ENCODE peak calls at places on chromosomes 6 and 20, in nine cellular contexts. One of them, this sample, is unnamed. For H3K9me3, the result is how much of the 10 kb centered on the place peaks cover.

GRCh38 chr20:3987296-3987695 is 28.1 kb downstream of the RNF24 start:
- DNase-seq in H1: no peak
- DNase-seq in fibroblast of lung: no peak
- DNase-seq in adrenal gland: no peak
- DNase-seq in body of pancreas: no peak
- DNase-seq in neuronal stem cell: no peak
- DNase-seq in CD4-positive, CD25-positive, alpha-beta regulatory T cell: no peak
- DNase-seq in HepG2: no peak
- DNase-seq in keratinocyte: no peak
- DNase-seq in this sample: no peak

GRCh38 chr20:5168582-5169396 is 42.0 kb downstream of the CDS2 start:
- DNase-seq in H1: no peak
- DNase-seq in fibroblast of lung: peak
- DNase-seq in adrenal gland: peak
- DNase-seq in body of pancreas: peak
- DNase-seq in neuronal stem cell: no peak
- DNase-seq in CD4-positive, CD25-positive, alpha-beta regulatory T cell: no peak
- DNase-seq in HepG2: no peak
- DNase-seq in keratinocyte: no peak
- DNase-seq in this sample: peak

GRCh38 chr20:35146299-35146921 is 726 bp downstream of the EDEM2 start:
- DNase-seq in H1: no peak
- DNase-seq in fibroblast of lung: no peak
- DNase-seq in adrenal gland: no peak
- DNase-seq in body of pancreas: peak
- DNase-seq in neuronal stem cell: no peak
- DNase-seq in CD4-positive, CD25-positive, alpha-beta regulatory T cell: no peak
- DNase-seq in HepG2: peak
- DNase-seq in keratinocyte: no peak
- DNase-seq in this sample: peak

GRCh38 chr6:28953039-28953872 is 29.5 kb upstream of the TRIM27 start:
- DNase-seq in H1: peak
- DNase-seq in fibroblast of lung: peak
- DNase-seq in adrenal gland: peak
- DNase-seq in body of pancreas: peak
- DNase-seq in neuronal stem cell: peak
- DNase-seq in CD4-positive, CD25-positive, alpha-beta regulatory T cell: peak
- DNase-seq in HepG2: peak
- DNase-seq in keratinocyte: no peak
- DNase-seq in this sample: peak

GRCh38 chr6:33428219-33428890 is 8.5 kb downstream of the SYNGAP1 start:
- DNase-seq in H1: no peak
- DNase-seq in fibroblast of lung: no peak
- DNase-seq in adrenal gland: peak
- DNase-seq in body of pancreas: peak
- DNase-seq in neuronal stem cell: no peak
- DNase-seq in CD4-positive, CD25-positive, alpha-beta regulatory T cell: peak
- DNase-seq in HepG2: peak
- DNase-seq in keratinocyte: peak
- DNase-seq in this sample: peak

GRCh38 chr6:136087986-136088385 is 162.1 kb downstream of the MTFR2 start:
- DNase-seq in H1: no peak
- DNase-seq in fibroblast of lung: peak
- DNase-seq in adrenal gland: no peak
- DNase-seq in body of pancreas: no peak
- DNase-seq in neuronal stem cell: no peak
- DNase-seq in CD4-positive, CD25-positive, alpha-beta regulatory T cell: no peak
- DNase-seq in HepG2: no peak
- DNase-seq in keratinocyte: no peak
- DNase-seq in this sample: no peak

GRCh38 chr6:152316024-152316423 is 321.1 kb downstream of the SYNE1 start:
- DNase-seq in H1: no peak
- DNase-seq in fibroblast of lung: peak
- DNase-seq in adrenal gland: no peak
- DNase-seq in body of pancreas: peak
- DNase-seq in neuronal stem cell: no peak
- DNase-seq in CD4-positive, CD25-positive, alpha-beta regulatory T cell: no peak
- DNase-seq in HepG2: no peak
- DNase-seq in keratinocyte: no peak
- DNase-seq in this sample: no peak

GRCh38 chr20:41475507-41475906 is 108.9 kb upstream of the EMILIN3 start:
- DNase-seq in H1: no peak
- DNase-seq in fibroblast of lung: peak
- DNase-seq in adrenal gland: no peak
- DNase-seq in body of pancreas: peak
- DNase-seq in neuronal stem cell: no peak
- DNase-seq in CD4-positive, CD25-positive, alpha-beta regulatory T cell: no peak
- DNase-seq in HepG2: no peak
- DNase-seq in keratinocyte: no peak
- DNase-seq in this sample: no peak

GRCh38 chr6:156420172-156420993 is 356.8 kb upstream of the ARID1B start:
- DNase-seq in H1: no peak
- DNase-seq in fibroblast of lung: peak
- DNase-seq in adrenal gland: no peak
- DNase-seq in body of pancreas: no peak
- DNase-seq in neuronal stem cell: no peak
- DNase-seq in CD4-positive, CD25-positive, alpha-beta regulatory T cell: no peak
- DNase-seq in HepG2: no peak
- DNase-seq in keratinocyte: no peak
- DNase-seq in this sample: no peak

GRCh38 chr20:4130404-4131189 is 115.2 kb upstream of the RNF24 start:
- DNase-seq in H1: no peak
- DNase-seq in fibroblast of lung: peak
- DNase-seq in adrenal gland: no peak
- DNase-seq in body of pancreas: no peak
- DNase-seq in neuronal stem cell: no peak
- DNase-seq in CD4-positive, CD25-positive, alpha-beta regulatory T cell: no peak
- DNase-seq in HepG2: no peak
- DNase-seq in keratinocyte: no peak
- DNase-seq in this sample: no peak

GRCh38 chr6:39231386-39231785 is 2.1 kb upstream of the KCNK5 start:
- DNase-seq in H1: no peak
- DNase-seq in fibroblast of lung: no peak
- DNase-seq in adrenal gland: no peak
- DNase-seq in body of pancreas: no peak
- DNase-seq in neuronal stem cell: no peak
- DNase-seq in CD4-positive, CD25-positive, alpha-beta regulatory T cell: no peak
- DNase-seq in HepG2: no peak
- DNase-seq in keratinocyte: no peak
- DNase-seq in this sample: no peak

DNA sequence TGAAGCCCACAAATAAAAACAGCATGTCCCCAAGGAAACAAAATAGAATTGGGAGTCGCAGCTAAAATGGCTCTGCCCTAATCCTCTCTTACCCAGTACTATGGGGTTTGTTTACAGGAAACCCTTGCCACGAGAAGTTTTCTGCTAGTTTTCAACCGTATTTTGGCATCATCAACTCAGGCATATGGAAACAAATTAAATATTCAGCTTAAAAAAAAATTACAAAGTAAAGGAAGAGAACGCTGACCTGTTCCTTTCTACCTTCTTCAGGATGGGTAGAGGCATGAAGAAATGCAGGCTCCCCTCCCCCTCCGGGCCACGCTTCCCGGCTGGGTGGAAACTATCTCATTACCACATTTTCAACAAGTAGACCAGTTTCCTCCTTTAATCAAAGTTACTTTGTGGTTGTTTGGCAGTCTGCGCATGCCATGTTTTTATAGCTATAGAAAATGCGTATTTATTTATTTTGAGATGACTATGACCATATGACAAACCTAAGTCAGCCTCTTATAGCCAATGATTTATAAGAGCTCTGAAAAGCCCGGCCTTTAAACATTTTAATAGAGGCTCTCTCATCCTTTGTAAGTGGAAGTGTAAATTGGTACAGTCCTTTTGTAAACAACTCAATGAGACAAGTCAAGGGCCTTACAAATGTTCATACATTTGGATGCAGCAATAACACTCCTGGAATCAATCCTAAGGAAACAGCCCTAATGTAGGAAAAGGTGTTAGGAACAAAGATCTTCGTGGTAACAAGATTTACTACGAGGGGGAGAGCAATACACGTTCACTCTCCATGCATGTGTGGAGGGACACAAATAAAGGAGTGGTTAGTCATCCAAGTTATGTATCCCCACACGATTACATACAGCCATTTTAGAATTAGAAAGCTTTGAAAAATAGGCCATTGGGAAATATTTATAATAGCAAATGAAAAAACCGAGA is 16.1 kb upstream of the ZNF217 start:
- DNase-seq in H1: no peak
- DNase-seq in fibroblast of lung: peak
- DNase-seq in adrenal gland: peak
- DNase-seq in body of pancreas: peak
- DNase-seq in neuronal stem cell: no peak
- DNase-seq in CD4-positive, CD25-positive, alpha-beta regulatory T cell: peak
- DNase-seq in HepG2: no peak
- DNase-seq in keratinocyte: no peak
- DNase-seq in this sample: peak
- H3K4me3 ChIP-seq in H1: peak
- H3K4me3 ChIP-seq in fibroblast of lung: no peak
- H3K4me3 ChIP-seq in adrenal gland: no peak
- H3K4me3 ChIP-seq in body of pancreas: no peak
- H3K4me3 ChIP-seq in neuronal stem cell: no peak
- H3K4me3 ChIP-seq in CD4-positive, CD25-positive, alpha-beta regulatory T cell: peak
- H3K4me3 ChIP-seq in HepG2: no peak
- H3K4me3 ChIP-seq in keratinocyte: no peak
- H3K4me3 ChIP-seq in this sample: peak

GRCh38 chr6:98941319-98941718 is 6.4 kb downstream of the FBXL4 start:
- DNase-seq in H1: no peak
- DNase-seq in fibroblast of lung: no peak
- DNase-seq in adrenal gland: no peak
- DNase-seq in body of pancreas: no peak
- DNase-seq in neuronal stem cell: no peak
- DNase-seq in CD4-positive, CD25-positive, alpha-beta regulatory T cell: no peak
- DNase-seq in HepG2: no peak
- DNase-seq in keratinocyte: no peak
- DNase-seq in this sample: no peak

GRCh38 chr6:98931710-98932109 is 16.0 kb downstream of the FBXL4 start:
- DNase-seq in H1: no peak
- DNase-seq in fibroblast of lung: no peak
- DNase-seq in adrenal gland: no peak
- DNase-seq in body of pancreas: no peak
- DNase-seq in neuronal stem cell: no peak
- DNase-seq in CD4-positive, CD25-positive, alpha-beta regulatory T cell: no peak
- DNase-seq in HepG2: no peak
- DNase-seq in keratinocyte: no peak
- DNase-seq in this sample: no peak

GRCh38 chr6:98932424-98932823 is 15.3 kb downstream of the FBXL4 start:
- DNase-seq in H1: no peak
- DNase-seq in fibroblast of lung: no peak
- DNase-seq in adrenal gland: no peak
- DNase-seq in body of pancreas: no peak
- DNase-seq in neuronal stem cell: no peak
- DNase-seq in CD4-positive, CD25-positive, alpha-beta regulatory T cell: no peak
- DNase-seq in HepG2: no peak
- DNase-seq in keratinocyte: no peak
- DNase-seq in this sample: no peak

GRCh38 chr6:98942263-98942803 is 5.4 kb downstream of the FBXL4 start:
- DNase-seq in H1: no peak
- DNase-seq in fibroblast of lung: no peak
- DNase-seq in adrenal gland: no peak
- DNase-seq in body of pancreas: no peak
- DNase-seq in neuronal stem cell: no peak
- DNase-seq in CD4-positive, CD25-positive, alpha-beta regulatory T cell: no peak
- DNase-seq in HepG2: peak
- DNase-seq in keratinocyte: no peak
- DNase-seq in this sample: no peak

DNA sequence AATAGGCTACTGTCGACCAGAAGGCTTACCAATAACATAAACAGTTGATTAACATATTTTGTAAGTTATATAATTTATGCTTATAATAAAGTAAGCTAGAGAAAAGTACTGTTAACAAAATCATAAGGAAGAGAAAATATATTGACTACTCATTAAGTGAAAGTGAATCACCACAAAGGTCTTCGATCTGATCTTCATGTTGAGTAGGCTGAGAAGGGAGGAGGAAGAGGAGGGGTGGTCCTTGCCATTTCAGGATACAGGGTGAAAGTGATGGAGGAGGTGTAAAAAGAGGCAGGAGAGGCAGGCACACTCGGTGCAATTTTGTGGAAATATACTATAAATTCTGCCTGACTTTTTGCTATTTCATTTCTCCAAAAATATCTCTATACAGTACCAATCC is 10.4 kb downstream of the FBXL4 start:
- DNase-seq in H1: no peak
- DNase-seq in fibroblast of lung: no peak
- DNase-seq in adrenal gland: no peak
- DNase-seq in body of pancreas: no peak
- DNase-seq in neuronal stem cell: no peak
- DNase-seq in CD4-positive, CD25-positive, alpha-beta regulatory T cell: no peak
- DNase-seq in HepG2: no peak
- DNase-seq in keratinocyte: no peak
- DNase-seq in this sample: no peak
- H3K9me3 ChIP-seq in H1: under half
- H3K9me3 ChIP-seq in fibroblast of lung: under half
- H3K9me3 ChIP-seq in adrenal gland: under half
- H3K9me3 ChIP-seq in body of pancreas: under half
- H3K9me3 ChIP-seq in neuronal stem cell: under half
- H3K9me3 ChIP-seq in CD4-positive, CD25-positive, alpha-beta regulatory T cell: under half
- H3K9me3 ChIP-seq in HepG2: under half
- H3K9me3 ChIP-seq in keratinocyte: under half
- H3K9me3 ChIP-seq in this sample: under half

DNA sequence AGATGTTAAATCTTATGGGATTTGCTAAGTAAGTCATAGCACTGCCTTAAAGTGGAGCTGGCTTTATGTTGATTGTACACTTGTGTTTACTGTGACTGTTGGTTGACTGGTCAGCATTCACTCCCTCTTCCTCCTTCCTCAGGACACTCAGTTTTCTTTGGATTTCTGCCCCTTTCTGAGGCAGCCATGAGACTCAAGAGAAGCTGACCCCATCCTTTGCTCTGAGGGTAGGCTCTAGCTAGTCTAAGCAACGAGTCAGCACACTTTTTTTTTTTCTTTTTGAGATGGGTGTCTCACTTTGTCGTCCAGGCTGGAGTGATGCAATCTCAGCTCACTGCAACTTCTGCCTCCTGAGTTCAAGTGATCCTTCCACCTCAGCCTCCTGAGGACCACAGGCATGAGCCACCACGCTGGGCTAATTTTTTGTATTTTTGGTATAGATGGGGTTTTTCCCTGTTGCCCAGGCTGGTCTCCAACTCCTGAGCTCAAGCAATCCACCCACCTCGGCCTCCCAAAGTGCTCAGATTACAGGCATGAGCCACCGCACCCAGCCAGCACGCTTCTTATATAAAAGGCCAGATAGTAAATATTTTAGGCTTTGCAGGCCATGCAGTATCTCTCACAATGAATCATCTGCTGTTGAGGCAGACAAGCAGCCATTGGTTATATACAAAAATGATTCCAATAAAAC is 191.4 kb downstream of the NFATC2 start:
- DNase-seq in H1: no peak
- DNase-seq in fibroblast of lung: peak
- DNase-seq in adrenal gland: no peak
- DNase-seq in body of pancreas: no peak
- DNase-seq in neuronal stem cell: no peak
- DNase-seq in CD4-positive, CD25-positive, alpha-beta regulatory T cell: no peak
- DNase-seq in HepG2: no peak
- DNase-seq in keratinocyte: no peak
- DNase-seq in this sample: no peak
- H3K4me3 ChIP-seq in H1: no peak
- H3K4me3 ChIP-seq in fibroblast of lung: no peak
- H3K4me3 ChIP-seq in adrenal gland: no peak
- H3K4me3 ChIP-seq in body of pancreas: no peak
- H3K4me3 ChIP-seq in neuronal stem cell: no peak
- H3K4me3 ChIP-seq in CD4-positive, CD25-positive, alpha-beta regulatory T cell: no peak
- H3K4me3 ChIP-seq in HepG2: no peak
- H3K4me3 ChIP-seq in keratinocyte: no peak
- H3K4me3 ChIP-seq in this sample: no peak

GRCh38 chr20:57375652-57376230 is 15.5 kb upstream of the RBM38 start:
- DNase-seq in H1: no peak
- DNase-seq in fibroblast of lung: no peak
- DNase-seq in adrenal gland: peak
- DNase-seq in body of pancreas: no peak
- DNase-seq in neuronal stem cell: no peak
- DNase-seq in CD4-positive, CD25-positive, alpha-beta regulatory T cell: no peak
- DNase-seq in HepG2: no peak
- DNase-seq in keratinocyte: no peak
- DNase-seq in this sample: no peak
- H3K9me3 ChIP-seq in H1: under half
- H3K9me3 ChIP-seq in fibroblast of lung: under half
- H3K9me3 ChIP-seq in adrenal gland: under half
- H3K9me3 ChIP-seq in body of pancreas: under half
- H3K9me3 ChIP-seq in neuronal stem cell: under half
- H3K9me3 ChIP-seq in CD4-positive, CD25-positive, alpha-beta regulatory T cell: under half
- H3K9me3 ChIP-seq in HepG2: under half
- H3K9me3 ChIP-seq in keratinocyte: under half
- H3K9me3 ChIP-seq in this sample: under half